ENCODE peak calls at places on chromosomes 11 and 22, in four cellular contexts. J is A549, Y is HepG2, Z is K562. V is an unnamed sample.

GRCh38 chr22:47692811-47693210 is 930.4 kb downstream of the TBC1D22A start:
- DNase-seq in J (no peak), Y (no peak), Z (no peak), V (peak; percentile 19)

GRCh38 chr11:12461516-12461915 is 84.1 kb downstream of the PARVA start:
- DNase-seq in J (no peak), Y (no peak), Z (no peak), V (no peak)

GRCh38 chr11:44112083-44112865 is 16.8 kb downstream of the EXT2 start:
- DNase-seq in J (no peak), Y (no peak), Z (no peak), V (no peak)

GRCh38 chr11:30360741-30361140 is 37.8 kb downstream of the ARL14EP start:
- DNase-seq in J (no peak), Y (no peak), Z (no peak), V (no peak)

GRCh38 chr11:4495986-4496385 is 13.5 kb downstream of the OR52K1 start:
- DNase-seq in J (no peak), Y (no peak), Z (no peak), V (no peak)

GRCh38 chr11:7563269-7563668 is 49.5 kb downstream of the PPFIBP2 start:
- DNase-seq in J (no peak), Y (no peak), Z (no peak), V (no peak)

GRCh38 chr22:45150139-45150538 is 13.6 kb upstream of the NUP50 start:
- DNase-seq in J (no peak), Y (no peak), Z (no peak), V (no peak)

GRCh38 chr22:35742342-35743100 is 24.8 kb downstream of the APOL5 start:
- DNase-seq in J (no peak), Y (no peak), Z (peak; percentile 73), V (no peak)

GRCh38 chr11:72426758-72427157 is 7.6 kb downstream of the CLPB start:
- DNase-seq in J (no peak), Y (no peak), Z (no peak), V (no peak)
- TF ChIP-seq PHF8 in J (no peak), Y (no peak), Z (no peak), V (no peak)

DNA sequence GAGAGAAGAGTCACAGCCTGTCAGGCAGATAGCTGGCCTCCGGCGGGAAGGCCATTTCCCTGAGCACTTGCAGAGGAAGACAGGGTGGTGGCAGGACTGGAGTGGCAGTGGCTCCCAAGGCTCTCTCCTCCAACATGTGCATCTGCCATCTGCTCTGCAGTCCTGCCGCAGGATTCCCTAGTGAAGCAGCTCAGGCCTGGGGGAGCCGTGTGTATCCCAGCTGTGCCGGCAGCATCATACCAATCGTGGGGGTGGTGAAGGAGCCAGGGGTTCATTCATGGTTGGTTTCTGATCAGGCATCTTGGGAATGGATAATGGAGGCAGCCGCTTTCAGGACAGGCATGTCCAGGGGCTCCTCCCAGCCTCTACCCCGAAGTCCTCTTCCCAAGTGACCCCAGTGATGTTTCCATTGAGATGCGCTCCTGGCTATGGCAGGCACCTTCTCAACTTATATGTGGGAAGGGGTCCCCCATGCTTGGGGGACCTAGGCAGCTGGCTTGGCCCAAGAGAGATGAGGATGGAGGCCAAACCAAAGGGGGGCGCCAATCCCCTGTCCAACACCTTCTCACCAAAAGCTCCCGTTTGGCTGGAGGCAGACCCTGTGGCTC is 6.1 kb downstream of the TAGLN start:
- DNase-seq in J (no peak), Y (no peak), Z (no peak), V (peak; percentile 56)
- TF ChIP-seq PHF8 in J (no peak), Y (no peak), Z (no peak), V (no peak)

DNA sequence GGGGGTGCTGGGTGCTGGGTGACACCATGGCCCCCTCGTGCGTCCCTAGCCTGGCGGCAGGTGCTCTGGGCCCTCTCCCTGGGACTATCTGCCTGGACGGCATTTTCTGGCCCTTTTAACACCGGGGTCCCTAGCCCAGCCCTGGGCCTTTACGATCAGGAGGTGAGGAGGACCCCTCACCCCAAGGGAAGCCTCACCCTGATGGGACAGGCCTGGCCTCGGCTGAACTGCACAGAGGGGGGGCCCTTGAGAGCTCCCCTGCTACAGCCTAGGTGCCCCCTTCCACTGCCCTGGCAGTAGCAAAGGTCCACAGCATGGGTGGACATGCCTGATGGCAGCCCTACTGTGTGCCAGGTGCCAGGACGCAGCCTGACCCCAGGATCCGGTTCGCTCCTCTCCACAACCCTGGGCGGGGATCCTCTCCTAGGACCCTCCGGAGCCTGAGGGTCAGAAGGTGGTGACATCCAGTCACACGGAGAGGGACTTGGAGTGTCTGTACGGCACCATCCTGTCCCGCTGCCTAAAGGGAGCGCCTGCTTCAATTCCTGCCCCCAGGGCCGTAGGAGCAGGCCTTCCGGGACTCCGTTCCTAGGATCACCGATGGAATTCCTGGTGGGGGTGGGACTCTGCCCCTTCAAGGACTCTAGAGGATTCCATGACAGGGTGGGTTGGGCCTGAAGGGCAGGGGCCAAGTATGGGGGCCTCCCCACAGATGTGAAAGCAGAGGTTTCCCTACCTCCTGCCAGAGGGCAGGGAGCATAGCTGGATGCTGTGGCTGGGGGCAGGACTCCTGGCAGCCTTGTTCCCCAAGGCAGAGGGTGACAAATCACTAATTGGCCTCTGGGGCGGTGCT is 33.0 kb upstream of the TH start:
- DNase-seq in J (no peak), Y (peak; percentile 20), Z (no peak), V (no peak)
- TF ChIP-seq PHF8 in J (no peak), Y (no peak), Z (no peak), V (no peak)

DNA sequence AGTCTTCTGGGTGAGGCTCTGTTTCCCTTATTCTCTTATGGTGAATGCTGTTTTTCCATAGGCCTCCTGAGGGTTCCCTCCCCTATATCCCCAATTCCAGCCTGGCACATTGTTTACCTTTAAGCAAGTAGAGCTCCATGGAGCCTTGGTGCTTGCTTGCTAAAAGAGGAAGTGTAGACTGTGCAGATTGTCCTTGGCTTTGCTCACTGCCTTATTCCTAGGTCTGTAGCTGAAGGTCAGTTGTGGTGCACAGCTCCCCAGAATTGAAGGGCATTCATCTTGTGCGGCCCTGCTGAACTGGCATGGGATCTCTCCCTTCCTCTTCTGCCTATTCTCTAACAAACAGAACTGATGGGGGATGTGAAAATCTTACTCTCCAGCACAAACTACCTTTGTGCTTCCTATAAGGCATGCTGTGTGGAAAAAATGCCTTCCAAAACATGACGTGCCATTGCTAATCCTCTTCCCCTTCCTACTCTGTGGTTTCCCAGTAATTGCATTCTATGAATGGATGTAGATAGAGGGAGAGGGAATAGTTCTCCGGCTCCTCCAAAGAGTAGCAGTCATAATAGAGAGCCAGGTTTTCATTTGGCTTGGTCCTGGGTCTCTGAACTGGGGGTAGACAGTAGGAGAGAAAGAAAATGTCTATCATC is 34.2 kb upstream of the PLET1 start:
- DNase-seq in J (no peak), Y (no peak), Z (no peak), V (no peak)
- TF ChIP-seq PHF8 in J (no peak), Y (no peak), Z (no peak), V (no peak)

GRCh38 chr22:32531955-32532818 is 57.6 kb downstream of the FBXO7 start:
- DNase-seq in J (no peak), Y (peak; percentile 87), Z (peak; percentile 69), V (peak; percentile 67)
- TF ChIP-seq PHF8 in J (no peak), Y (peak; percentile 49), Z (no peak), V (no peak)

GRCh38 chr11:65181569-65182257 is at the start of gene CAPN1:
- DNase-seq in J (peak; percentile 79), Y (peak; percentile 74), Z (peak; percentile 96), V (no peak)

GRCh38 chr11:65184146-65184545 is 2.4 kb downstream of the CAPN1 start:
- DNase-seq in J (no peak), Y (no peak), Z (no peak), V (no peak)

GRCh38 chr11:65182258-65183170 is 786 bp downstream of the CAPN1 start:
- DNase-seq in J (no peak), Y (peak; percentile 34), Z (no peak), V (no peak)

GRCh38 chr11:65183201-65183891 is 1.6 kb downstream of the CAPN1 start:
- DNase-seq in J (no peak), Y (no peak), Z (no peak), V (no peak)

DNA sequence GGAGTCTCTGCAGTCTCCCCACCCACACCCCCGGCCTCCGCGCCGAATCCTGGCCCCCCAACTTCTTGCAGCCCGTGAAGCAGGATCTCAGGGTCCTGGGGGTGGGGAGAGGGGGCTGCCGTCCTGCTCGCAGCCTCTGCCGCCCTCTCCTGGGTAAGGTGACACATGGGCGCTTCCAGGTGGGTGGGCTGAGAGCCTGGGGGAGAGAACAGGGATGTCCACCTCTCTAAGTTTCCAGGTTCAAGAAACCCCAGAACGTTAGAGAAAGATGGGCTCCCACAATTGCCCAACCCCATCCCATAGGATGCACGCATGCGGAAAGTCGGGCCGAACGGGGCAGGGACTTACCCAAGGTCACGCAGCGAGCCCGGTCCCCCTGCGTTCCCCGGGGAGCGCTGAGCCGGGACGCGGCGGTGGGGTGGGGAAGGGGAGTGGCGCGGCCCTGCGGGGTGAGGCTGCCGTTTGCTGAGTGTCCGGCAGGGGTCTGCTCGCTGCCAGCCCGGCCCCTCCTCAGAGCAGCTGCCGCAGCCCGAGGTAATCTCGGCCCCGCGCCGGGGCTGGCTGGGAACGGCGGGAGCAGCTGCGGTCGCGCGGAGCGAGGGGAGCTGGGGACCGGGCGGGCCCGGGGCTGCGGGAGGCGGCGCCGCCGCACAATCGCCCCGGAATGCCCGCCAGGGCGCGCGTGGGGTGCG is 705 bp upstream of the CAPN1 start:
- DNase-seq in J (peak; percentile 76), Y (peak; percentile 61), Z (peak; percentile 78), V (no peak)
- TF ChIP-seq PHF8 in J (peak; percentile 62), Y (peak; percentile 70), Z (peak; percentile 57), V (peak; percentile 33)

DNA sequence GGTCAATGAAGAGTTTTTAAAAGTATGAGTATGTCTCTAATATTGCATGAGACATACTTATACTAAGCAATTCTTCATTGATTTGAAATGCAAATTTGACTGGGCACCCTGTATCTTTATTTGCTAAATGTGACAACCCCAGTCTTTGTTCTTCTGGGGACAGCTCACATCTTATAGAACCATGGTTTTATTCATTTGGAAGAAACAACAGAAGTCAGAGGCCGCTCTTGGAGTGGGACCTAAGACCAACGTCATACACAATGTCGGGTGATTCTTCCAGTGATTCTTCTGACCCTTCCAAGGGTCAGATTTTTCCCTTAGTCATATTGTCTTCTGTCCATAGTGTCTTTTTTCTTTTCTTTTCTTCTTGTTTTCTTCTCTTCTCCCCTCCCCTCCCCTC is 584 bp upstream of the SLC22A6 start:
- DNase-seq in J (no peak), Y (no peak), Z (no peak), V (no peak)
- TF ChIP-seq PHF8 in J (no peak), Y (no peak), Z (no peak), V (no peak)

V was measured in H1.